ENCODE peak calls at places on chromosome 14, in six cellular contexts. N is nephron progenitor cell, I is GM06990, F is left ventricle myocardium inferior, W is WTC11, M is GM20000. D is an unnamed sample.

GRCh38 chr14:38762845-38763244 is 340.2 kb downstream of the SEC23A start:
- DNase-seq in M (no peak), W (no peak), I (no peak), N (no peak), F (no peak), D (no peak)

GRCh38 chr14:57317248-57317833 is 48.6 kb downstream of the AP5M1 start:
- DNase-seq in N (peak), W (peak), F (peak), M (peak), I (peak), D (peak)

GRCh38 chr14:55448146-55448614 is 7.8 kb upstream of the TBPL2 start:
- DNase-seq in N (no peak), M (no peak), I (no peak), W (no peak), F (no peak), D (no peak)

GRCh38 chr14:74401504-74402241 is 24.3 kb downstream of the SYNDIG1L start:
- DNase-seq in M (peak), I (peak), W (peak), N (peak), F (peak), D (peak)

GRCh38 chr14:83473846-83474245 is 1940.2 kb upstream of the SEL1L start:
- DNase-seq in F (no peak), M (no peak), N (no peak), W (no peak), I (no peak), D (no peak)

GRCh38 chr14:94677747-94678146 is 65.6 kb downstream of the SERPINA3 start:
- DNase-seq in I (no peak), N (no peak), M (no peak), W (no peak), F (no peak), D (no peak)

GRCh38 chr14:36129181-36129580 is 47.3 kb downstream of the PTCSC3 start:
- DNase-seq in W (peak), F (no peak), I (no peak), N (peak), M (no peak), D (no peak)

GRCh38 chr14:32078030-32078793 is 1.1 kb downstream of the ARHGAP5 start:
- DNase-seq in I (peak), M (peak), F (peak), N (peak), W (no peak), D (peak)

GRCh38 chr14:53550776-53551175 is 397.7 kb upstream of the DDHD1 start:
- DNase-seq in N (no peak), M (no peak), W (no peak), F (no peak), I (no peak), D (no peak)

GRCh38 chr14:55151601-55152000 is 22.5 kb downstream of the LGALS3 start:
- DNase-seq in M (no peak), N (no peak), W (no peak), I (no peak), F (no peak), D (no peak)

GRCh38 chr14:99322731-99323599 is 51.0 kb upstream of the BCL11B start:
- DNase-seq in I (no peak), F (no peak), W (no peak), M (peak), N (no peak), D (no peak)

GRCh38 chr14:95314609-95315008 is 5.1 kb downstream of the CLMN start:
- DNase-seq in F (no peak), N (no peak), M (peak), I (no peak), W (no peak), D (no peak)

GRCh38 chr14:25111061-25111601 is 61.2 kb upstream of the STXBP6 start:
- DNase-seq in M (no peak), I (no peak), F (no peak), W (no peak), N (no peak), D (no peak)

GRCh38 chr14:103123634-103124500 is 606 bp downstream of the TNFAIP2 start:
- DNase-seq in I (no peak), W (peak), F (peak), M (peak), N (no peak), D (peak)

GRCh38 chr14:102900631-102901571 is 21.6 kb upstream of the AMN start:
- DNase-seq in N (no peak), W (no peak), F (no peak), I (peak), M (peak), D (no peak)

GRCh38 chr14:55965851-55966250 is 152.4 kb upstream of the PELI2 start:
- DNase-seq in M (no peak), I (no peak), F (no peak), W (no peak), N (no peak), D (no peak)

GRCh38 chr14:77027538-77028383 is 747 bp downstream of the IRF2BPL start:
- DNase-seq in F (peak), I (peak), W (peak), M (peak), N (peak), D (peak)

GRCh38 chr14:74324945-74325361 is 22.2 kb upstream of the ABCD4 start:
- DNase-seq in F (no peak), N (no peak), M (peak), I (no peak), W (peak), D (no peak)

GRCh38 chr14:43937001-43937400 is 570.1 kb downstream of the FSCB start:
- DNase-seq in M (no peak), I (no peak), W (no peak), N (no peak), F (no peak), D (no peak)
- TF ChIP-seq CTCF in M (no peak), I (no peak), W (no peak), N (no peak), F (no peak), D (no peak)

DNA sequence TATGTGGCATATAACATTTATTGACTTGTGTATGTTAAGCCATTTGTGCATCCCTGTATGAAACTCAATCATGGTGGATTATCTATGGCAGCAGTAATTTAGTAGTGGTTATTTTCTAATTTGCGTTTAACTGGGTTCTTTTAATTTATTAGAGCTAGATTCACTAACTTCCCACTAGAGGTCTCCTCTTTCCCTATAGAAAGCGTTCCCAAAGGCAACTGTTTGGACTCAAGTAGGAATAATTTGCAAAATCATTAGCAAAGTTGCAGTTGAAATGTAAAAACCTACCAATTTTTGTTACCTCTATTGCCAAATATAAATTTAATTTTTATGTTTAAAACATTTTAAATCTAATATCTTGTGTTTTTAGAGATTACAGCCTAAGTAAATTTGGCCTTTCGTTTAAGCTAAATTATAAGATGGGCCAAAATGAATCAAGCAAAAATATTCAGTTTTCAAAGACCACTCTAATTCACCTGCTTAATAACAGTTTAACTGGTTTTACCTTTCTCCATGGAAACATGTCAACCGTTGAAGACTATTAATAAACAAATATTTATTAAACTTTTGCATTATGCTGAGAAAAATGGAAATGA is 6.0 kb downstream of the DMAC2L start:
- DNase-seq in I (no peak), W (no peak), F (no peak), N (no peak), M (no peak), D (no peak)
- TF ChIP-seq CTCF in I (peak), W (peak), F (peak), N (peak), M (no peak), D (peak)

GRCh38 chr14:71396050-71396677 is 488.9 kb downstream of the PCNX1 start:
- DNase-seq in W (no peak), M (no peak), F (no peak), N (no peak), I (no peak), D (no peak)
- TF ChIP-seq CTCF in W (no peak), M (no peak), F (no peak), N (no peak), I (no peak), D (no peak)

DNA sequence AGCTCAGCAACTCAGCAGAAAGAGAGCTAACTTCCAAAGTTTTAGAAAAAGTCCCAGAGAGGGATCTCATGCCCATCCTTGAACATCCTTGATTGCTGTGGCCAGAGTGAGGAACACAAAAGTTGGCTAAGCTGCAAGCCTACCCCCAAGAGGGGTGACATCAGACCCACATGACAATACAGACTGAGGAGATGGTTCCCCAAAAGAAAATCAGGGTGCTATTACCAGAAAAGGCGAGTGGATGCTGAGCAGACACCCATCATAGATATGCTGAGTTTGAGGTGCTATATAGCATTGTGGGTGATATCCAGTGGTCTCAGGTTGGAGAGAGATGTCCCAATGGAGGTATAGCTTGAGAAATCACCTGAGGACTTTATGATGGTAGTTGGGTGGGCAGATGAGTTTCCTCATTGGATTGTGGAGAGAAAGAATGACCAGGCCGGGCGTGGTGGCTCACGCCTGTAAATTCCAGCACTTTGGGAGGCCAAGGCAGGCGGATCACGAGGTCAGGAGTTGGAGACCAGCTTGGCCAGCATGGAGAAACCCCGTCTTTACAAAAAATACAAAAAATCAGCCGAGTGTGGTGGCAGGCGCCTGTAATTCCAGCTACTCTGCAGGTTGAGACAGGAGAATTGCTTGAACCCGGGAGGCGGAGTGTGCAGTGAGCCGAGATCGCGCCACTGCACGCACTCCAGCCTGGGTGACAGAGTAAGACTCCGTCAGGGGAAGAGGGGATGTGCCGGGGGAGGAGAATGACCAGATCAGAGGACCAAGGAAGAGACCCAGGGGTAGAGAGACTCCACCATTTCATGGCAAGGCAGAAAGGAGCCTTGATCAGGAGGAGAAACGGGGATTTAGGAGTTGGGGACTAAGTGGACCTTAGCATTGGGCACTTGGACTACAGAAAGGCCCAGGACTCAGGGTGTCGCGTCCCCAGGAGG is 881 bp upstream of the PCK2 start:
- DNase-seq in N (no peak), I (no peak), W (no peak), F (no peak), M (no peak), D (no peak)
- TF ChIP-seq CTCF in N (no peak), I (no peak), W (no peak), F (no peak), M (no peak), D (no peak)